ENCODE peak calls at places on chromosome 13, in five cellular contexts. J is H7; N is endothelial cell; W is effector memory CD4-positive, alpha-beta T cell; U is Peyer's patch. D is an unnamed sample.

GRCh38 chr13:111414341-111414740 is 93.9 kb downstream of the TEX29 start:
- DNase-seq in J (no peak), U (peak), W (no peak), N (no peak), D (no peak)

GRCh38 chr13:28532226-28533048 is 37.5 kb upstream of the FLT1 start:
- DNase-seq in U (peak), N (peak), W (no peak), J (peak), D (no peak)

GRCh38 chr13:24149306-24150032 is 11.1 kb upstream of the SPATA13 start:
- DNase-seq in U (no peak), W (no peak), N (no peak), J (no peak), D (no peak)

GRCh38 chr13:110341445-110342247 is 34.6 kb downstream of the COL4A2 start:
- DNase-seq in N (peak), J (no peak), W (no peak), U (peak), D (no peak)

GRCh38 chr13:31249140-31249539 is 49.4 kb downstream of the B3GLCT start:
- DNase-seq in N (no peak), U (no peak), W (no peak), J (no peak), D (no peak)

GRCh38 chr13:97222934-97223710 is 989 bp downstream of the MBNL2 start:
- DNase-seq in J (no peak), N (no peak), W (no peak), U (no peak), D (no peak)

GRCh38 chr13:111927181-111927540 is 139.8 kb upstream of the SOX1 start:
- DNase-seq in U (no peak), W (no peak), N (no peak), J (no peak), D (no peak)

GRCh38 chr13:19791953-19792537 is 9.3 kb upstream of the PSPC1 start:
- DNase-seq in U (no peak), J (peak), N (no peak), W (no peak), D (no peak)

GRCh38 chr13:110563463-110563774 is 1.9 kb upstream of the RAB20 start:
- DNase-seq in U (no peak), N (no peak), W (no peak), J (no peak), D (no peak)

D was measured in CD14-positive monocyte.